ENCODE peak calls at places on chromosomes 3 and 15, in five cellular contexts. One of them, this sample, is unnamed.

GRCh38 chr3:71513081-71513480 is 70.4 kb downstream of the FOXP1 start:
- DNase-seq in mucosa of descending colon: no peak
- DNase-seq in IMR-90: no peak
- DNase-seq in body of pancreas: no peak
- DNase-seq in endothelial cell: no peak
- DNase-seq in this sample: no peak

GRCh38 chr3:182740710-182741109 is 52.6 kb upstream of the ATP11B start:
- DNase-seq in mucosa of descending colon: peak
- DNase-seq in IMR-90: no peak
- DNase-seq in body of pancreas: peak
- DNase-seq in endothelial cell: no peak
- DNase-seq in this sample: no peak

GRCh38 chr15:50241684-50242450 is 23.7 kb downstream of the HDC start:
- DNase-seq in mucosa of descending colon: no peak
- DNase-seq in IMR-90: peak
- DNase-seq in body of pancreas: no peak
- DNase-seq in endothelial cell: no peak
- DNase-seq in this sample: no peak

GRCh38 chr3:42960781-42961180 is 18.3 kb upstream of the GASK1A start:
- DNase-seq in mucosa of descending colon: no peak
- DNase-seq in IMR-90: no peak
- DNase-seq in body of pancreas: no peak
- DNase-seq in endothelial cell: no peak
- DNase-seq in this sample: no peak

GRCh38 chr3:88003115-88003755 is 55.6 kb downstream of the CGGBP1 start:
- DNase-seq in mucosa of descending colon: peak
- DNase-seq in IMR-90: peak
- DNase-seq in body of pancreas: no peak
- DNase-seq in endothelial cell: peak
- DNase-seq in this sample: no peak

GRCh38 chr15:78492841-78493240 is 14.5 kb upstream of the HYKK start:
- DNase-seq in mucosa of descending colon: no peak
- DNase-seq in IMR-90: peak
- DNase-seq in body of pancreas: no peak
- DNase-seq in endothelial cell: no peak
- DNase-seq in this sample: no peak

GRCh38 chr15:42994546-42994945 is 74.0 kb upstream of the TTBK2 start:
- DNase-seq in mucosa of descending colon: no peak
- DNase-seq in IMR-90: peak
- DNase-seq in body of pancreas: no peak
- DNase-seq in endothelial cell: no peak
- DNase-seq in this sample: no peak

GRCh38 chr3:99330924-99331532 is 307.4 kb upstream of the COL8A1 start:
- DNase-seq in mucosa of descending colon: no peak
- DNase-seq in IMR-90: peak
- DNase-seq in body of pancreas: no peak
- DNase-seq in endothelial cell: no peak
- DNase-seq in this sample: no peak

GRCh38 chr15:40232625-40233070 is 6.2 kb upstream of the PAK6 start:
- DNase-seq in mucosa of descending colon: peak
- DNase-seq in IMR-90: peak
- DNase-seq in body of pancreas: no peak
- DNase-seq in endothelial cell: no peak
- DNase-seq in this sample: no peak

GRCh38 chr15:77097921-77098320 is 27.0 kb upstream of the TSPAN3 start:
- DNase-seq in mucosa of descending colon: no peak
- DNase-seq in IMR-90: no peak
- DNase-seq in body of pancreas: no peak
- DNase-seq in endothelial cell: no peak
- DNase-seq in this sample: no peak

GRCh38 chr15:92166029-92166428 is 227.7 kb upstream of the ST8SIA2 start:
- DNase-seq in mucosa of descending colon: no peak
- DNase-seq in IMR-90: no peak
- DNase-seq in body of pancreas: no peak
- DNase-seq in endothelial cell: no peak
- DNase-seq in this sample: no peak

GRCh38 chr15:90819390-90819789 is 49.0 kb upstream of the FURIN start:
- DNase-seq in mucosa of descending colon: no peak
- DNase-seq in IMR-90: no peak
- DNase-seq in body of pancreas: peak
- DNase-seq in endothelial cell: no peak
- DNase-seq in this sample: no peak

GRCh38 chr3:175266993-175267960 is 408.1 kb downstream of the NAALADL2 start:
- DNase-seq in mucosa of descending colon: no peak
- DNase-seq in IMR-90: peak
- DNase-seq in body of pancreas: no peak
- DNase-seq in endothelial cell: no peak
- DNase-seq in this sample: no peak

GRCh38 chr15:59020321-59020720 is 32.9 kb downstream of the RNF111 start:
- DNase-seq in mucosa of descending colon: no peak
- DNase-seq in IMR-90: no peak
- DNase-seq in body of pancreas: no peak
- DNase-seq in endothelial cell: no peak
- DNase-seq in this sample: no peak

GRCh38 chr15:55108858-55109518 is 87.8 kb downstream of the RSL24D1 start:
- DNase-seq in mucosa of descending colon: peak
- DNase-seq in IMR-90: peak
- DNase-seq in body of pancreas: peak
- DNase-seq in endothelial cell: peak
- DNase-seq in this sample: peak

GRCh38 chr3:53258600-53259426 is 3.0 kb upstream of the TKT start:
- DNase-seq in mucosa of descending colon: no peak
- DNase-seq in IMR-90: no peak
- DNase-seq in body of pancreas: no peak
- DNase-seq in endothelial cell: no peak
- DNase-seq in this sample: no peak

GRCh38 chr15:69468241-69469121 is 15.9 kb downstream of the RPLP1 start:
- DNase-seq in mucosa of descending colon: peak
- DNase-seq in IMR-90: peak
- DNase-seq in body of pancreas: peak
- DNase-seq in endothelial cell: no peak
- DNase-seq in this sample: no peak

GRCh38 chr15:26050979-26051378 is 187.9 kb upstream of the ATP10A start:
- DNase-seq in mucosa of descending colon: no peak
- DNase-seq in IMR-90: no peak
- DNase-seq in body of pancreas: no peak
- DNase-seq in endothelial cell: no peak
- DNase-seq in this sample: no peak

GRCh38 chr15:35833590-35833989 is 287.6 kb upstream of the DPH6 start:
- DNase-seq in mucosa of descending colon: no peak
- DNase-seq in IMR-90: no peak
- DNase-seq in body of pancreas: no peak
- DNase-seq in endothelial cell: no peak
- DNase-seq in this sample: no peak

GRCh38 chr15:26070095-26070532 is 207.0 kb upstream of the ATP10A start:
- DNase-seq in mucosa of descending colon: no peak
- DNase-seq in IMR-90: no peak
- DNase-seq in body of pancreas: no peak
- DNase-seq in endothelial cell: no peak
- DNase-seq in this sample: no peak

GRCh38 chr3:72343078-72343477 is 505.2 kb downstream of the SHQ1 start:
- DNase-seq in mucosa of descending colon: no peak
- DNase-seq in IMR-90: peak
- DNase-seq in body of pancreas: no peak
- DNase-seq in endothelial cell: no peak
- DNase-seq in this sample: no peak

GRCh38 chr15:64857421-64857820 is 15.7 kb downstream of the PLEKHO2 start:
- DNase-seq in mucosa of descending colon: no peak
- DNase-seq in IMR-90: peak
- DNase-seq in body of pancreas: no peak
- DNase-seq in endothelial cell: no peak
- DNase-seq in this sample: no peak

GRCh38 chr15:86231864-86232801 is 152.5 kb downstream of the AGBL1 start:
- DNase-seq in mucosa of descending colon: peak
- DNase-seq in IMR-90: no peak
- DNase-seq in body of pancreas: peak
- DNase-seq in endothelial cell: peak
- DNase-seq in this sample: no peak

GRCh38 chr3:138686771-138687221 is 78.2 kb downstream of the FAIM start:
- DNase-seq in mucosa of descending colon: no peak
- DNase-seq in IMR-90: peak
- DNase-seq in body of pancreas: peak
- DNase-seq in endothelial cell: no peak
- DNase-seq in this sample: no peak

GRCh38 chr3:182954553-182954952 is 25.8 kb downstream of the DCUN1D1 start:
- DNase-seq in mucosa of descending colon: no peak
- DNase-seq in IMR-90: peak
- DNase-seq in body of pancreas: no peak
- DNase-seq in endothelial cell: no peak
- DNase-seq in this sample: no peak

GRCh38 chr3:21464745-21465144 is 286.3 kb downstream of the ZNF385D start:
- DNase-seq in mucosa of descending colon: no peak
- DNase-seq in IMR-90: no peak
- DNase-seq in body of pancreas: no peak
- DNase-seq in endothelial cell: no peak
- DNase-seq in this sample: no peak

GRCh38 chr15:67068724-67069400 is 3.5 kb downstream of the SMAD3 start:
- DNase-seq in mucosa of descending colon: no peak
- DNase-seq in IMR-90: peak
- DNase-seq in body of pancreas: no peak
- DNase-seq in endothelial cell: no peak
- DNase-seq in this sample: no peak

GRCh38 chr3:150412599-150413069 is 4.5 kb downstream of the TSC22D2 start:
- DNase-seq in mucosa of descending colon: no peak
- DNase-seq in IMR-90: peak
- DNase-seq in body of pancreas: no peak
- DNase-seq in endothelial cell: no peak
- DNase-seq in this sample: no peak

GRCh38 chr15:68197170-68197492 is 8.0 kb downstream of the CALML4 start:
- DNase-seq in mucosa of descending colon: no peak
- DNase-seq in IMR-90: no peak
- DNase-seq in body of pancreas: no peak
- DNase-seq in endothelial cell: no peak
- DNase-seq in this sample: no peak

GRCh38 chr15:68197661-68198437 is 7.3 kb downstream of the CALML4 start:
- DNase-seq in mucosa of descending colon: no peak
- DNase-seq in IMR-90: no peak
- DNase-seq in body of pancreas: no peak
- DNase-seq in endothelial cell: no peak
- DNase-seq in this sample: no peak

GRCh38 chr15:68192804-68193521 is 12.2 kb downstream of the CALML4 start:
- DNase-seq in mucosa of descending colon: no peak
- DNase-seq in IMR-90: no peak
- DNase-seq in body of pancreas: no peak
- DNase-seq in endothelial cell: no peak
- DNase-seq in this sample: no peak

GRCh38 chr15:68196445-68197169 is 8.5 kb downstream of the CALML4 start:
- DNase-seq in mucosa of descending colon: no peak
- DNase-seq in IMR-90: no peak
- DNase-seq in body of pancreas: no peak
- DNase-seq in endothelial cell: no peak
- DNase-seq in this sample: no peak

DNA sequence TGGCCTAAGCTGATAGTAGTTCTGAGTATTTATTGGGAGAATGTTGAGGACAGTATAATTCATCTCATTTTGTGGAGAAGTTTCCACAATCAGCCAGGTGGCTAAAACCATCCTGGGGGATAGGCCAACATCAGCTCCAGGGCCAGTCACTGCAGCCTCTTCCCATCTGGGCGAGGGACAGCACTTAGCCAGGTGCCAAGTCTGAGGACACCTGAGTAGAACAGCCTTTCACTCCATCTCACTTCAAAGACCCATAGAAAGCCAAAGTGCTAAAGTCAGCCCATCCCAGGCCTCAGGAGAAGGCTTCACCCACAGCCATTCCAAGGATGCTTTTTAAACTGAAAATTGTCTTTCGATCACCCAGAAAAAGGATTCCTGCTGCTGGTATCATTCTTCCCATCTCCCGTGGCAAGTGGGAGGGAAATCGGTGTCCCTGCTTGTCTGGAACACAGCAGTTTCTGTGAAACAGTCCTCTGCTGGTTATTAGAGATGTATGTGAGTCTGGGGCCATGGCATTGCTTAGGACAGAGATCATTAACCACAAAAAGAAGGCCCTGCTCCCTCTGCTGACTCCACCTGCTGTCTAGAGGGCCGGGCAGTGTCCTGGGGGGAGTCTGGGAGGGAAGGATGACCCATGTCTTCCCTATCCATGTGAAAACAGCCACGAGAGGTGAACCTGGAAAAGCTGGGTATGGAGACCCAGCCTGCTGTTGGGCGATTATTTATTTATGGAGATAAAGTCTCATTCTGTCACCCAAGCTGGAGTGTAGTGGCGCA is 9.6 kb downstream of the CALML4 start:
- DNase-seq in mucosa of descending colon: no peak
- DNase-seq in IMR-90: no peak
- DNase-seq in body of pancreas: no peak
- DNase-seq in endothelial cell: no peak
- DNase-seq in this sample: no peak
- TF ChIP-seq CTCF in mucosa of descending colon: no peak
- TF ChIP-seq CTCF in IMR-90: no peak
- TF ChIP-seq CTCF in body of pancreas: peak
- TF ChIP-seq CTCF in endothelial cell: no peak
- TF ChIP-seq CTCF in this sample: no peak

DNA sequence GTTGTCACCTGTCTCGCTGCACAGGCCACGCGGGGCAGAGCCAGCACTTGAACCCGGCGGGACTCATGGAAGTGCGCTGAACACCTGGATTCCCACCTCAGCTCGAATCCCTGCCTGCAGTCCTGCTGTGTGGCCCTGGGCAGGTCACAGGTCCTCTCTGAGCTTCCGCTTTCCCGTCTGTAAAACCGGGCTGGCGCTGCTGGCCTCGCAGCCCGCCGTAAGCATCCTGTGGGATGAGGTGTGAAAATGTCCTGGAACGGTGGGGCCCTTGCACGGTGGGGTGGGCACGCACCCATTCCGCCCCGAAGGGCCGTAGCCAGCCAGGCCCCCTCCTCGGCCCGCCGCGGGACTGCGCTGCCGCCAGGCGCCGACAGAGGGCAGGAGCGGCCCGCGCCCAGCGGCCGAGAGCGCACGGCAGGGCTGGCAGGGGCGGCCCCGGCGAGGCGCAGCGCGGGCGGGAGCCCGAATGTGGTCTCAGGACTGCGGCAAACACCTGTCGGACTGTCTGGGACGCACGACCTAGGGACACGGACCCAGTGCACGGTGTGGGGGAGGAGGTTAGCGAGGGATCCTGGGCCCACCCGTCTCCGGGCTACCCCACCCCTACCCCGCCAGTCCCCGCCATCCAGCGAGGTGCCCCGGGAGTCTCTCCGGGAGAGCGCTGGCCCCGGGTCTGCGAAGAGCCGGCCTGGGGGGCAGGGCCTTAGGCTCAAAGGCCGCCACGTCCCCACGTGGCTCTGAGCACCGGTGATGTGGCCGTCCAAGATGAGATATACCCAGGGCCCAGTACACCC is 40.4 kb downstream of the DNAJB8 start:
- DNase-seq in mucosa of descending colon: peak
- DNase-seq in IMR-90: no peak
- DNase-seq in body of pancreas: peak
- DNase-seq in endothelial cell: peak
- DNase-seq in this sample: peak
- TF ChIP-seq CTCF in mucosa of descending colon: peak
- TF ChIP-seq CTCF in IMR-90: peak
- TF ChIP-seq CTCF in body of pancreas: peak
- TF ChIP-seq CTCF in endothelial cell: peak
- TF ChIP-seq CTCF in this sample: peak

GRCh38 chr3:194928831-194929594 is 243.3 kb downstream of the FAM43A start:
- DNase-seq in mucosa of descending colon: peak
- DNase-seq in IMR-90: no peak
- DNase-seq in body of pancreas: no peak
- DNase-seq in endothelial cell: peak
- DNase-seq in this sample: no peak
- TF ChIP-seq CTCF in mucosa of descending colon: no peak
- TF ChIP-seq CTCF in IMR-90: peak
- TF ChIP-seq CTCF in body of pancreas: no peak
- TF ChIP-seq CTCF in endothelial cell: peak
- TF ChIP-seq CTCF in this sample: peak

GRCh38 chr3:184688251-184688851 is 23.5 kb downstream of the MAGEF1 start:
- DNase-seq in mucosa of descending colon: no peak
- DNase-seq in IMR-90: peak
- DNase-seq in body of pancreas: peak
- DNase-seq in endothelial cell: no peak
- DNase-seq in this sample: no peak
- TF ChIP-seq CTCF in mucosa of descending colon: no peak
- TF ChIP-seq CTCF in IMR-90: peak
- TF ChIP-seq CTCF in body of pancreas: no peak
- TF ChIP-seq CTCF in endothelial cell: no peak
- TF ChIP-seq CTCF in this sample: no peak